ENCODE peak calls at places on chromosomes 6 and 20, in seven cellular contexts. B is SJSA1; J is stimulated activated CD4-positive, alpha-beta T cell treated with anti-CD3 and anti-CD28 coated beads, TNF-alpha, amount 100 ng/mL, for 1 hour; D is effector memory CD4-positive, alpha-beta T cell; X is caudate nucleus; S is GF-D8; M is stimulated activated CD8-positive, alpha-beta memory T cell treated with anti-CD3 and anti-CD28 coated beads, Interleukin-12 subunit alpha, Interleukin-12 subunit beta, amount 100 ng/mL, for 1 hour. V is an unnamed sample.
A peak's percentile ranks its signal among the peaks of the same experiment; 100 is the strongest.

GRCh38 chr6:137043710-137044365 is 927 bp downstream of the IL20RA start:
- DNase-seq in S (no peak), D (no peak), M (no peak), B (no peak), X (peak; percentile 4), J (no peak), V (no peak)

GRCh38 chr6:161134550-161135298 is 139.1 kb downstream of the AGPAT4 start:
- DNase-seq in M (no peak), J (no peak), S (no peak), D (no peak), X (no peak), B (no peak), V (no peak)

GRCh38 chr6:153032255-153032882 is 29.9 kb upstream of the MTRF1L start:
- DNase-seq in S (no peak), B (no peak), D (no peak), X (no peak), M (no peak), J (no peak), V (no peak)

GRCh38 chr6:166600932-166601331 is 14.5 kb upstream of the RAMACL start:
- DNase-seq in X (no peak), B (no peak), D (no peak), S (no peak), M (no peak), J (no peak), V (no peak)

GRCh38 chr6:40881501-40881900 is 157.5 kb downstream of the UNC5CL start:
- DNase-seq in J (no peak), X (no peak), S (no peak), M (no peak), D (no peak), B (no peak), V (no peak)

GRCh38 chr6:169171951-169172350 is 81.7 kb downstream of the THBS2 start:
- DNase-seq in S (no peak), J (no peak), X (no peak), B (peak; percentile 74), D (no peak), M (no peak), V (no peak)

GRCh38 chr20:8875586-8875985 is 193.3 kb upstream of the PLCB4 start:
- DNase-seq in S (no peak), M (no peak), X (no peak), J (no peak), B (no peak), D (no peak), V (no peak)

GRCh38 chr6:142544199-142544838 is 242.5 kb downstream of the ADGRG6 start:
- DNase-seq in B (no peak), S (no peak), X (no peak), J (no peak), M (no peak), D (no peak), V (no peak)

GRCh38 chr20:14817121-14817520 is 479.7 kb upstream of the FLRT3 start:
- DNase-seq in D (no peak), J (no peak), M (no peak), X (no peak), S (no peak), B (no peak), V (no peak)

V was measured in T follicular helper cell.